ENCODE peak calls at places on chromosome 11, in seven cellular contexts. One of them, this sample, is unnamed.

GRCh38 chr11:94731921-94732601 is 36.1 kb upstream of the AMOTL1 start:
- DNase-seq in NT2/D1: no peak
- DNase-seq in fibroblast of lung: peak
- DNase-seq in GM23248: peak
- DNase-seq in IMR-90: peak
- DNase-seq in DND-41: no peak
- DNase-seq in keratinocyte: peak
- DNase-seq in this sample: no peak

GRCh38 chr11:75147875-75148263 is 3.0 kb upstream of the SLCO2B1 start:
- DNase-seq in NT2/D1: no peak
- DNase-seq in GM23248: no peak
- DNase-seq in keratinocyte: no peak
- DNase-seq in fibroblast of lung: no peak
- DNase-seq in IMR-90: no peak
- DNase-seq in DND-41: no peak
- DNase-seq in this sample: no peak

GRCh38 chr11:74826901-74827300 is 78.3 kb downstream of the RNF169 start:
- DNase-seq in GM23248: no peak
- DNase-seq in IMR-90: no peak
- DNase-seq in NT2/D1: no peak
- DNase-seq in fibroblast of lung: no peak
- DNase-seq in DND-41: peak
- DNase-seq in keratinocyte: no peak
- DNase-seq in this sample: no peak

GRCh38 chr11:83401506-83402225 is 115.5 kb upstream of the CCDC90B start:
- DNase-seq in IMR-90: no peak
- DNase-seq in fibroblast of lung: no peak
- DNase-seq in GM23248: no peak
- DNase-seq in keratinocyte: no peak
- DNase-seq in DND-41: no peak
- DNase-seq in NT2/D1: no peak
- DNase-seq in this sample: no peak

GRCh38 chr11:70399681-70400112 is 1.4 kb downstream of the CTTN start:
- DNase-seq in IMR-90: peak
- DNase-seq in DND-41: no peak
- DNase-seq in fibroblast of lung: peak
- DNase-seq in GM23248: peak
- DNase-seq in NT2/D1: no peak
- DNase-seq in keratinocyte: peak
- DNase-seq in this sample: no peak

GRCh38 chr11:128725630-128726461 is 32.0 kb downstream of the FLI1 start:
- DNase-seq in NT2/D1: no peak
- DNase-seq in IMR-90: peak
- DNase-seq in DND-41: peak
- DNase-seq in GM23248: peak
- DNase-seq in fibroblast of lung: peak
- DNase-seq in keratinocyte: no peak
- DNase-seq in this sample: no peak

GRCh38 chr11:109605006-109605405 is 183.0 kb downstream of the C11orf87 start:
- DNase-seq in NT2/D1: no peak
- DNase-seq in DND-41: no peak
- DNase-seq in GM23248: no peak
- DNase-seq in IMR-90: no peak
- DNase-seq in keratinocyte: no peak
- DNase-seq in fibroblast of lung: no peak
- DNase-seq in this sample: no peak

GRCh38 chr11:9002920-9003572 is 755 bp downstream of the NRIP3 start:
- DNase-seq in keratinocyte: no peak
- DNase-seq in GM23248: peak
- DNase-seq in NT2/D1: no peak
- DNase-seq in DND-41: no peak
- DNase-seq in fibroblast of lung: no peak
- DNase-seq in IMR-90: no peak
- DNase-seq in this sample: no peak

GRCh38 chr11:131764126-131764525 is 393.7 kb downstream of the NTM start:
- DNase-seq in DND-41: no peak
- DNase-seq in IMR-90: no peak
- DNase-seq in GM23248: no peak
- DNase-seq in NT2/D1: no peak
- DNase-seq in keratinocyte: no peak
- DNase-seq in fibroblast of lung: no peak
- DNase-seq in this sample: no peak

GRCh38 chr11:73389902-73390301 is 13.7 kb downstream of the RELT start:
- DNase-seq in IMR-90: no peak
- DNase-seq in NT2/D1: no peak
- DNase-seq in keratinocyte: no peak
- DNase-seq in DND-41: no peak
- DNase-seq in fibroblast of lung: no peak
- DNase-seq in GM23248: no peak
- DNase-seq in this sample: no peak

GRCh38 chr11:60847906-60848305 is 6.0 kb downstream of the CCDC86 start:
- DNase-seq in fibroblast of lung: no peak
- DNase-seq in GM23248: no peak
- DNase-seq in keratinocyte: no peak
- DNase-seq in IMR-90: no peak
- DNase-seq in NT2/D1: no peak
- DNase-seq in DND-41: no peak
- DNase-seq in this sample: no peak

GRCh38 chr11:1959786-1960185 is 12.7 kb downstream of the MRPL23 start:
- DNase-seq in fibroblast of lung: no peak
- DNase-seq in IMR-90: no peak
- DNase-seq in keratinocyte: no peak
- DNase-seq in NT2/D1: no peak
- DNase-seq in GM23248: no peak
- DNase-seq in DND-41: no peak
- DNase-seq in this sample: no peak

GRCh38 chr11:106969660-106970059 is 48.6 kb downstream of the GUCY1A2 start:
- DNase-seq in keratinocyte: no peak
- DNase-seq in DND-41: no peak
- DNase-seq in IMR-90: no peak
- DNase-seq in GM23248: no peak
- DNase-seq in NT2/D1: no peak
- DNase-seq in fibroblast of lung: no peak
- DNase-seq in this sample: no peak

GRCh38 chr11:87173185-87174039 is 135.7 kb downstream of the TMEM135 start:
- DNase-seq in NT2/D1: no peak
- DNase-seq in DND-41: no peak
- DNase-seq in GM23248: peak
- DNase-seq in fibroblast of lung: peak
- DNase-seq in keratinocyte: no peak
- DNase-seq in IMR-90: peak
- DNase-seq in this sample: no peak

GRCh38 chr11:119892311-119892808 is 163.4 kb upstream of the NECTIN1 start:
- DNase-seq in IMR-90: no peak
- DNase-seq in fibroblast of lung: no peak
- DNase-seq in DND-41: no peak
- DNase-seq in keratinocyte: no peak
- DNase-seq in GM23248: no peak
- DNase-seq in NT2/D1: no peak
- DNase-seq in this sample: no peak

GRCh38 chr11:736431-736830 is 10.8 kb upstream of the TALDO1 start:
- DNase-seq in DND-41: no peak
- DNase-seq in GM23248: peak
- DNase-seq in fibroblast of lung: no peak
- DNase-seq in IMR-90: no peak
- DNase-seq in NT2/D1: no peak
- DNase-seq in keratinocyte: no peak
- DNase-seq in this sample: no peak

GRCh38 chr11:119338946-119339580 is 1.6 kb downstream of the C1QTNF5 start:
- DNase-seq in NT2/D1: no peak
- DNase-seq in fibroblast of lung: no peak
- DNase-seq in DND-41: no peak
- DNase-seq in GM23248: no peak
- DNase-seq in IMR-90: no peak
- DNase-seq in keratinocyte: no peak
- DNase-seq in this sample: no peak

GRCh38 chr11:27296406-27296994 is 66.5 kb downstream of the CCDC34 start:
- DNase-seq in NT2/D1: peak
- DNase-seq in DND-41: no peak
- DNase-seq in fibroblast of lung: peak
- DNase-seq in IMR-90: peak
- DNase-seq in GM23248: peak
- DNase-seq in keratinocyte: no peak
- DNase-seq in this sample: no peak

GRCh38 chr11:93908689-93909088 is 58.3 kb upstream of the VSTM5 start:
- DNase-seq in fibroblast of lung: peak
- DNase-seq in GM23248: peak
- DNase-seq in DND-41: no peak
- DNase-seq in keratinocyte: peak
- DNase-seq in NT2/D1: no peak
- DNase-seq in IMR-90: peak
- DNase-seq in this sample: no peak

GRCh38 chr11:128453444-128454336 is 133.7 kb downstream of the ETS1 start:
- DNase-seq in GM23248: peak
- DNase-seq in DND-41: no peak
- DNase-seq in fibroblast of lung: peak
- DNase-seq in keratinocyte: peak
- DNase-seq in IMR-90: peak
- DNase-seq in NT2/D1: no peak
- DNase-seq in this sample: no peak

DNA sequence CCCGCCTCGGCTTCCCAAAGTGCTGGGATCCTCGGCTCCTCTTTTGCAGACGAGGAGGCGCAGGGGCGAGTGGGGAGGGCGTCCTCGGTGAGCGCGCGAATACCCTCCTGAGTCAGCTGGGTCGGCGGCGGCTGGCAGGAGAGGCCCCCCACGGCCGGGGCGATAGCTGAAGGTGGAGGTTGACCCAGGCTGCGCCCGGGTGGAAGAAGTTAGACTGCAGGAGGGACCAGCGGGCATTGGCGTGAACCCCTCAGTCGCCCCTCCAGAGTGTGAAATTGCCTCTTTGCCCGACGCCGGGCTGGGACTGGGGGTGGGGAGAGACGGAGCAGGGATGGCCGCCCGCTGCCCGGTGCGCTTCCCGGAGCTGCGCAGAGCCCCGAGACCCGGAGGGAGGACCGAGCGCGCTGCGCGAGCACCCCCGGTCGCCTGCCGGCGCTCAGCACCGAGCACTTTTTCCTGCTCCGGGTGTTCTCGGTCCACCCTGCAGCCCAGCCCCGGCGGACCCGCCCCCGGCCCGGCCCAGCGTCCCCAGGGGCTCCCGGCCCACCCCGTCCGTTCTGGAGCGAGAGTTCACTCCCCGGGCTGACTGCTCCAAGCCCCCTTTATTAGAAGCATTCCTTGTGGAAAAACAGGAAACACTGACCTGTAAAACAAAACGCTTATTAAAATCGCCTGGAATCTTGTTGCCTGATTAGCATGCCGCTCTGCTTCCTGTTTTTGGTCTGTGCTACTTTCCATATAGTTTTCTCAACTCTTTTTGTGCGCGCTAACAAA is 13.7 kb upstream of the CPT1A start:
- DNase-seq in GM23248: peak
- DNase-seq in DND-41: no peak
- DNase-seq in NT2/D1: no peak
- DNase-seq in fibroblast of lung: peak
- DNase-seq in keratinocyte: no peak
- DNase-seq in IMR-90: peak
- DNase-seq in this sample: no peak
- H3K9ac ChIP-seq in GM23248: peak
- H3K9ac ChIP-seq in DND-41: no peak
- H3K9ac ChIP-seq in NT2/D1: peak
- H3K9ac ChIP-seq in fibroblast of lung: peak
- H3K9ac ChIP-seq in keratinocyte: no peak
- H3K9ac ChIP-seq in IMR-90: no peak
- H3K9ac ChIP-seq in this sample: no peak

DNA sequence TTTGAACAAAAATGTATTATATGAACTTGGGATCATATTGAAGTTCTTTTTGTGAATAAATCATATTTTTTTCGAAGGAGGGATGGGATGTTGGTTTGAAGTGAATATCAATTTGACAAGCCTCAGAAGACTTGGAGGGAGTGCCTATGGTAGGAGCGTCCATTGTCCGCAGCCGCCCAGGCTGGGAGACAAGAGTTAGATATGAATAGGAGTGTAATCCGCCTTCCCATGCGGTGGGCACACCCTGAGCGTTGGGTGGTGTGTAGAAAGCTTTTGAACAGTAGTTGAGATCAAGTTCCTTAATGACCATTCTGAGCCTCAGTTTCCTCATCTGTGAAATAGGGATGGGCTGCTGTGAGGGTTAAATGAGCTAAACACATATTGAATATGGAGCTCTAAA is 7.0 kb downstream of the CD82 start:
- DNase-seq in fibroblast of lung: no peak
- DNase-seq in keratinocyte: no peak
- DNase-seq in GM23248: no peak
- DNase-seq in NT2/D1: no peak
- DNase-seq in IMR-90: no peak
- DNase-seq in DND-41: no peak
- DNase-seq in this sample: no peak
- H3K9ac ChIP-seq in fibroblast of lung: no peak
- H3K9ac ChIP-seq in keratinocyte: peak
- H3K9ac ChIP-seq in GM23248: no peak
- H3K9ac ChIP-seq in NT2/D1: no peak
- H3K9ac ChIP-seq in IMR-90: no peak
- H3K9ac ChIP-seq in DND-41: peak
- H3K9ac ChIP-seq in this sample: no peak

DNA sequence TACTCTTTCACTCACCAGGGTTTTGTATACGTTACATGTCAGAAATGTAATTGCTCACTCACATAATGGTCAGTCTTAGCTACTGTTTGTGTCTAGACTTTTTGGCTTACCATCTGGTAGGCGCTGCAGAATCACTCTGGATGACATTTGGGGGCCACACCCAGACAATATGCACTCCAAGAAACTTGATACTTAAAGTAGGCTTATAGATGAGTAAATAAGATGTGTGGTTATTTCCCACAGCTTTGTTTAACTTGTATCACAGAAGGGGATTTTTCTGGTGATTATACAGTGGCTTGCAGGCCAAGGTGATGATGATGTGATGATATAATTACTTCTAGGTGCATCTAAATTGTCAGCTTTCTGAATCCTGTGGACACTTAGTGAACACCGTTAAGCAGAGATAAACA is 89.0 kb downstream of the PRR5L start:
- DNase-seq in fibroblast of lung: peak
- DNase-seq in GM23248: peak
- DNase-seq in NT2/D1: no peak
- DNase-seq in IMR-90: peak
- DNase-seq in keratinocyte: no peak
- DNase-seq in DND-41: no peak
- DNase-seq in this sample: no peak
- H3K9ac ChIP-seq in fibroblast of lung: no peak
- H3K9ac ChIP-seq in GM23248: no peak
- H3K9ac ChIP-seq in NT2/D1: no peak
- H3K9ac ChIP-seq in IMR-90: no peak
- H3K9ac ChIP-seq in keratinocyte: no peak
- H3K9ac ChIP-seq in DND-41: no peak
- H3K9ac ChIP-seq in this sample: no peak

DNA sequence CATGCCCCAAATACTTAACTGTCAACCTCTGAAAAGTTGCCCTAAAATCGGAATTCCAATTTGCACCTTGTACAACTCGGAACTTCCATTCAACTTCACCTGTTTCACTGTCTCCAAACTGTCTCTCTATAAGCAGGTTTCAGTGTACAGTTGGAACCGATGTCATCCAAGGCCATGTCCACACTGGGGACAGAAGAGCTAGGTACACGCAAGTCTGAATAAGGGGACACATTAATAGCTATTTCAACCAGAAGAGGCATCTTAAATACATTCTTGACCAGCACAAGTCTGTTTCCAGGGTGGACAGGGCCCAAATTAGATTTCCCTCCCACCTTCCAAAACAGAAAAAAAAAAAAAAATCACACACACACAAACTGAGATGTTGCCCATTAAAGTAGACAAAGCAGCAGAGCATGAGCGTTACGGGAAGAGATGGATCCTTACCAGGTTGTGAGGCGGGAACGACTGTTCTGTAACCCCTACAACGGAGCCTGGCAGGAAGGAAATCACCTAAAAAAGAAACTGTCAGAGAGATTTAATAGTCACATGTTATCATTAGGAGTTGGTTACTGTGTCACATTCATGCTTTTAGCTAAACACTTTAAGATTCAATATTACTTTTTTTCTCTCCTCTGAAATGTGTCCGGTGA is 1.7 kb downstream of the CREBZF start:
- DNase-seq in GM23248: peak
- DNase-seq in IMR-90: no peak
- DNase-seq in DND-41: no peak
- DNase-seq in keratinocyte: no peak
- DNase-seq in NT2/D1: no peak
- DNase-seq in fibroblast of lung: peak
- DNase-seq in this sample: no peak
- H3K9ac ChIP-seq in GM23248: peak
- H3K9ac ChIP-seq in IMR-90: peak
- H3K9ac ChIP-seq in DND-41: peak
- H3K9ac ChIP-seq in keratinocyte: peak
- H3K9ac ChIP-seq in NT2/D1: peak
- H3K9ac ChIP-seq in fibroblast of lung: peak
- H3K9ac ChIP-seq in this sample: no peak